ENCODE peak calls at places on chromosomes 16 and 17, in eight cellular contexts. A is IMR-90; U is PC-9; C is effector memory CD4-positive, alpha-beta T cell; O is breast epithelium; Y is upper lobe of left lung; P is HCT116; N is mammary epithelial cell. T is an unnamed sample.

GRCh38 chr16:1264257-1265089 is 8.6 kb downstream of the TPSD1 start:
- DNase-seq in U (no peak), Y (no peak), P (no peak), A (no peak), N (no peak), O (no peak), C (no peak), T (no peak)

GRCh38 chr16:4744758-4745569 is 10.6 kb downstream of the DNAAF8 start:
- DNase-seq in A (no peak), C (no peak), Y (no peak), O (no peak), U (no peak), P (no peak), N (no peak), T (no peak)

GRCh38 chr17:14300628-14301278 is at the start of gene HS3ST3B1:
- DNase-seq in U (no peak), P (peak; percentile 96), Y (peak; percentile 99), O (peak; percentile 95), C (peak; percentile 99), A (peak; percentile 100), N (peak; percentile 99), T (peak; percentile 100)

GRCh38 chr16:2912330-2913199 is 834 bp downstream of the FLYWCH1 start:
- DNase-seq in C (peak; percentile 29), A (peak; percentile 73), O (no peak), Y (peak; percentile 30), N (peak; percentile 44), P (no peak), U (peak; percentile 25), T (no peak)

GRCh38 chr16:70800798-70801480 is at the start of gene VAC14:
- DNase-seq in A (peak; percentile 79), N (peak; percentile 93), O (peak; percentile 95), P (peak; percentile 87), C (peak; percentile 95), U (peak; percentile 97), Y (peak; percentile 95), T (peak; percentile 97)

GRCh38 chr16:25052530-25052929 is 37.4 kb upstream of the ARHGAP17 start:
- DNase-seq in Y (peak; percentile 63), U (no peak), C (no peak), A (no peak), N (no peak), P (no peak), O (no peak), T (no peak)

GRCh38 chr16:56288019-56288418 is 96.7 kb downstream of the GNAO1 start:
- DNase-seq in C (no peak), P (no peak), Y (no peak), N (no peak), U (no peak), O (no peak), A (no peak), T (no peak)

GRCh38 chr17:17701658-17702057 is 20.4 kb downstream of the RAI1 start:
- DNase-seq in C (no peak), N (no peak), Y (no peak), A (no peak), U (no peak), O (no peak), P (no peak), T (no peak)

GRCh38 chr17:36723459-36723858 is 122.1 kb downstream of the MRM1 start:
- DNase-seq in O (no peak), Y (no peak), U (no peak), N (no peak), P (no peak), A (no peak), C (no peak), T (no peak)

GRCh38 chr17:16593356-16594102 is 24.5 kb upstream of the ZNF287 start:
- DNase-seq in Y (no peak), P (no peak), C (no peak), A (peak; percentile 22), U (no peak), O (no peak), N (peak; percentile 23), T (no peak)

GRCh38 chr17:41909088-41909487 is 9.7 kb downstream of the ACLY start:
- DNase-seq in N (no peak), C (no peak), Y (no peak), U (no peak), A (no peak), O (no peak), P (no peak), T (no peak)

GRCh38 chr17:65459667-65460415 is 101.6 kb downstream of the AXIN2 start:
- DNase-seq in C (no peak), U (no peak), Y (no peak), A (no peak), N (no peak), P (no peak), O (no peak), T (no peak)

GRCh38 chr17:1473170-1473569 is 17.1 kb upstream of the CRK start:
- DNase-seq in O (no peak), C (no peak), P (no peak), N (no peak), U (no peak), Y (no peak), A (no peak), T (no peak)

GRCh38 chr17:1475321-1475854 is 17.1 kb downstream of the MYO1C start:
- DNase-seq in C (no peak), N (no peak), P (no peak), Y (no peak), U (no peak), O (no peak), A (no peak), T (no peak)

GRCh38 chr17:1471931-1472727 is 16.1 kb upstream of the CRK start:
- DNase-seq in A (no peak), O (no peak), C (no peak), N (no peak), Y (no peak), U (no peak), P (no peak), T (no peak)

GRCh38 chr17:1473841-1474240 is 17.8 kb upstream of the CRK start:
- DNase-seq in A (no peak), Y (no peak), C (no peak), N (no peak), O (no peak), U (no peak), P (no peak), T (peak; percentile 66)

DNA sequence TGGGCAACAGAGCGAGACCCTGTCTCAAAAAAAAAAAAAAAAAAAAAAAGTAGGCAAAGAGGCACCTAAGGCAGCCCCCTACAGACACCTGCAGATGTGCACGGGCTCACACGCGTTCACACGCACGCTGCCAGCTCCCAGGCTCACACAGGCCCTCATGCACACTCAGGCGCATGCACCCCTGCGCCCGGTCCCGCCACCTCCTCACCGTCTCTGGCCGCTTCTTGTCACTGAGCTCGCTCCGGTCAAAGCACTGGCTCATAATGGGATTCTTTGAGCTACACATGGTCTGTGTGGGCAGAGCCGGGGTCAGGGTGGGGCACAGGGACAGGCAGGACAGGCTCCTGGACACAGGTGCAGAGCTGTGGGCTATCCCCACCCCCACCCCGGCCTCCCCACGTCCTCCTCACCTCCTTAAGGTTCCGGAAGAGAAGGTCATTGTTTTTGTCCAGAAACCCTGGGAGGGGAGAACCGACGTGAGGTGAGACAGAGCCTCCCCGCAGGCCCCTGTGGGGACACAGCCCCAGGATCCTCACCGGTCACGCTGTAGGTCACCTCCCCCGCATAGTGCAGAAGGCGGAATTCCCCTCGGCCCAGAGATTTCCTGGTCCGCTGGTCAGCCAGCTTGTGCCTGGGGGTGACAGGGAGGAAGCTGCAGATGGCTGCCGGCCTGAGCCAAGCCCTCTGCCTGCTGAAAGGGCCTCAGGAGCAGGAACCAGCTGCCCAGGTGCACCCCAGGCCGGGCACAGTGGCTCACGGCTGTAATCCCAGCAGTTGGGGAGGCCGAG is 17.9 kb downstream of the MYO1C start:
- DNase-seq in N (no peak), C (no peak), A (no peak), Y (no peak), U (no peak), O (no peak), P (no peak), T (no peak)
- H3K4me3 ChIP-seq in N (no peak overlapping the region), C (no peak overlapping the region), A (no peak overlapping the region), Y (no peak overlapping the region), U (no peak overlapping the region), O (no peak overlapping the region), P (no peak overlapping the region), T (no peak overlapping the region)

GRCh38 chr17:2485970-2486369 is 25.7 kb downstream of the METTL16 start:
- DNase-seq in A (no peak), N (no peak), O (no peak), C (no peak), P (no peak), U (no peak), Y (no peak), T (no peak)
- H3K27ac ChIP-seq in A (no peak overlapping the region), N (peak overlapping the region; percentile 43), O (peak overlapping the region; percentile 65), C (no peak overlapping the region), P (no peak overlapping the region), U (peak overlapping the region; percentile 72), Y (peak overlapping the region; percentile 39), T (no peak overlapping the region)

GRCh38 chr16:27273330-27273669 is 4.7 kb upstream of the NSMCE1 start:
- DNase-seq in N (no peak), A (no peak), P (no peak), U (no peak), O (no peak), Y (no peak), C (no peak), T (no peak)

GRCh38 chr16:27268376-27269299 is at the start of gene NSMCE1:
- DNase-seq in A (peak; percentile 96), O (peak; percentile 99), C (peak; percentile 95), Y (peak; percentile 98), U (peak; percentile 98), N (peak; percentile 91), P (peak; percentile 91), T (peak; percentile 93)

GRCh38 chr16:27269300-27270150 is 953 bp upstream of the NSMCE1 start:
- DNase-seq in C (no peak), P (no peak), O (no peak), Y (no peak), N (no peak), U (no peak), A (no peak), T (no peak)

GRCh38 chr16:27272076-27272475 is 3.5 kb upstream of the NSMCE1 start:
- DNase-seq in A (no peak), U (no peak), Y (no peak), N (no peak), P (no peak), C (no peak), O (no peak), T (no peak)

DNA sequence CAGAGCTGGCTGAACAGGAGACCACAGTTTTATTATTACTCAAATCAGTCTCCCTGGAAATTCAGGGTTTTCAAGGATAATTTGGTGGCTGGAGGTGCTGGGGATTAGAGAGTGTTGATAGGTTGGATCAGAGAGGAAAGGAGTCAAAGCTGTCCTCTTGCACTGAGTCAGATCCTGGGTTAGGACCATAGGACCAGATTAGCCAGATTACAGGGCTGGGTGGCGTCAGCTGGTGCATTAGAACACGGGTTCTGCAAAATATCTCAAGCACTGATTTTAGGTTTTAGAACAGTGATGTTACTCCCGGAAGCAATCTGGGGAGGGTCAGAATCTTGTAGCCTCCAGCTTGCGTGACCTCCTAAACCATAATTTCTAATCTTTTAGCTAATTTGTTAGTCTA is 1.8 kb upstream of the NSMCE1 start:
- DNase-seq in U (no peak), O (no peak), Y (no peak), C (no peak), P (no peak), A (no peak), N (no peak), T (no peak)
- H3K4me3 ChIP-seq in U (no peak overlapping the region), O (no peak overlapping the region), Y (no peak overlapping the region), C (no peak overlapping the region), P (no peak overlapping the region), A (no peak overlapping the region), N (no peak overlapping the region), T (no peak overlapping the region)

DNA sequence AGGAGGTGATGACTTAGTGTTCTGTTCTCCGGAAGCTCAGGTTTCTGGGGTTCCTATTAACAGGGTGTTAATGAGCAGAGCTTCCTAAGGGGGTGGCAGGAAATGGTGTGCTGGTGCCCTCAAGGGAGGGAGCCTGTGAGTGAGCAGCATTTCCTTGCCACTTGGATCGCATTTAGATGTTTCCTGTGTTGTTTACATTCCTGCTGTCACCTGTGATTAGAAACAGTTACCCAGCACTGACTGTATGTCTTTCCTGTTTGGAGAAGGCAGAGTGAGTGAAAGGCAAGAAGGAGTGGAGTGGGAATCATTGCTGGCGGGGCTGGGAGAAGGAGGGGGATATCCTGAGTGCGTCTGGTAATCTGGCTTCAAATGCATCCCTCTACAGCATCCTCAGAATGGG is 214.6 kb downstream of the CCDC182 start:
- DNase-seq in O (no peak), P (no peak), N (no peak), A (peak; percentile 24), Y (no peak), U (no peak), C (no peak), T (no peak)
- H3K27ac ChIP-seq in O (no peak overlapping the region), P (no peak overlapping the region), N (no peak overlapping the region), A (no peak overlapping the region), Y (no peak overlapping the region), U (no peak overlapping the region), C (no peak overlapping the region), T (no peak overlapping the region)

T was measured in CD4-positive, alpha-beta memory T cell.